ENCODE peak calls at places on chromosome 17, in six cellular contexts. R, P, W, X, A and I are unnamed samples.

GRCh38 chr17:62870581-62870964 is 62.5 kb upstream of the MARCHF10 start:
- DNase-seq in P (no peak), X (no peak), R (no peak), W (no peak), A (no peak), I (no peak)

GRCh38 chr17:21287703-21288449 is 3.4 kb downstream of the MAP2K3 start:
- DNase-seq in A (peak), P (peak), R (peak), W (peak), X (peak), I (peak)

GRCh38 chr17:2158011-2158410 is 103.1 kb downstream of the HIC1 start:
- DNase-seq in R (no peak), A (no peak), W (peak), P (peak), X (no peak), I (peak)

GRCh38 chr17:79431175-79431574 is 179.7 kb downstream of the RBFOX3 start:
- DNase-seq in W (no peak), R (no peak), X (no peak), A (no peak), P (no peak), I (no peak)

GRCh38 chr17:34301986-34302385 is 16.4 kb downstream of the CCL11 start:
- DNase-seq in A (no peak), R (no peak), P (no peak), X (no peak), W (peak), I (no peak)

GRCh38 chr17:75845058-75845711 is 981 bp upstream of the UNC13D start:
- DNase-seq in R (peak), P (peak), X (peak), W (peak), A (peak), I (peak)

GRCh38 chr17:83204230-83204725 is 124.9 kb downstream of the METRNL start:
- DNase-seq in P (no peak), A (no peak), W (no peak), R (no peak), X (no peak), I (no peak)

GRCh38 chr17:71342726-71343125 is 778.1 kb upstream of the SOX9 start:
- DNase-seq in R (no peak), A (no peak), W (no peak), X (no peak), P (no peak), I (no peak)

GRCh38 chr17:80892019-80892855 is 99.4 kb upstream of the CHMP6 start:
- DNase-seq in P (peak), R (peak), W (no peak), A (peak), X (peak), I (peak)

GRCh38 chr17:64005734-64006167 is 7.6 kb downstream of the PRR29 start:
- DNase-seq in R (no peak), W (peak), X (no peak), A (no peak), P (no peak), I (no peak)

GRCh38 chr17:64448665-64449512 is at the start of gene MILR1:
- DNase-seq in P (peak), A (peak), X (no peak), W (no peak), R (no peak), I (peak)

GRCh38 chr17:59001158-59001814 is 105.4 kb downstream of the TRIM37 start:
- DNase-seq in R (peak), P (peak), X (peak), A (peak), W (peak), I (no peak)

GRCh38 chr17:45009676-45010467 is 41.6 kb downstream of the DCAKD start:
- DNase-seq in A (no peak), X (no peak), R (no peak), W (no peak), P (no peak), I (no peak)

GRCh38 chr17:55421179-55421934 is at the start of gene MMD:
- DNase-seq in W (peak), R (no peak), X (peak), A (no peak), P (no peak), I (peak)

DNA sequence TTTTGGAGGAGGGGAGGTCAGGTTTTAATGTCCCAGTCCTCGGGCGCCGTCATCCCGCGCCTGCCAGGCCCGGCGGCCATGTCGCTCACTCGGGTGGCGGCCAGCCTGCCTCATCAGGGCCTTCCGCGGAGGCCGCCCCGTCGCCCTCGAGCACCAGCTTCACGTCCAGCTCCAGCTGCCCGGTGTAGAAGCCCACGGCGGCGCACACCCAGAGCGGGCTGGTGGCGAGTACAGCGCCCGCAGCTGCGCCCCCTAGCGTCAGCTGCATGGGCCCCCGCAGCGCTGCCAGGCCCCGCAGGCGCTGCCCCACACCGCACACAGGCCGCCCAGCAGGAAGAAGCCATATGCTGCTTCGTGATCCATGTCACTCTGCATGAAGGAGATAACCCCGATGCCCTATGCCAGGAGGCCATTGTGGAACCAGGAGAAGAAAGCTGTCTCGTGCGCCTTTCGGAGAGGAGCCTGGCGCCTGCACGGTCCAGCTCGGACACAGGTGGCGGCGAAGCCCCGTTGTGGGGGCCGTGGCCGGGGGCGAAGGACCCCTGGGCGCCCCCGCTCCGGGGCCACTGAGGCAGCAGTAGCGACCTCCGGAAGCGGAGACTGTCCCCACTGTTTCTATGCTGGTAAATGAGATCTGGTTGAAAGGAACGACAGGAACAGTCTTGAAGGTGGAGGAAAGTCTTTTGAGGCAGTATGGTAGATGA is 9.6 kb downstream of the AP2B1 start:
- DNase-seq in R (no peak), X (no peak), P (no peak), W (no peak), A (no peak), I (no peak)
- TF ChIP-seq CTCF in R (no peak), X (no peak), P (no peak), W (no peak), A (no peak), I (no peak)

DNA sequence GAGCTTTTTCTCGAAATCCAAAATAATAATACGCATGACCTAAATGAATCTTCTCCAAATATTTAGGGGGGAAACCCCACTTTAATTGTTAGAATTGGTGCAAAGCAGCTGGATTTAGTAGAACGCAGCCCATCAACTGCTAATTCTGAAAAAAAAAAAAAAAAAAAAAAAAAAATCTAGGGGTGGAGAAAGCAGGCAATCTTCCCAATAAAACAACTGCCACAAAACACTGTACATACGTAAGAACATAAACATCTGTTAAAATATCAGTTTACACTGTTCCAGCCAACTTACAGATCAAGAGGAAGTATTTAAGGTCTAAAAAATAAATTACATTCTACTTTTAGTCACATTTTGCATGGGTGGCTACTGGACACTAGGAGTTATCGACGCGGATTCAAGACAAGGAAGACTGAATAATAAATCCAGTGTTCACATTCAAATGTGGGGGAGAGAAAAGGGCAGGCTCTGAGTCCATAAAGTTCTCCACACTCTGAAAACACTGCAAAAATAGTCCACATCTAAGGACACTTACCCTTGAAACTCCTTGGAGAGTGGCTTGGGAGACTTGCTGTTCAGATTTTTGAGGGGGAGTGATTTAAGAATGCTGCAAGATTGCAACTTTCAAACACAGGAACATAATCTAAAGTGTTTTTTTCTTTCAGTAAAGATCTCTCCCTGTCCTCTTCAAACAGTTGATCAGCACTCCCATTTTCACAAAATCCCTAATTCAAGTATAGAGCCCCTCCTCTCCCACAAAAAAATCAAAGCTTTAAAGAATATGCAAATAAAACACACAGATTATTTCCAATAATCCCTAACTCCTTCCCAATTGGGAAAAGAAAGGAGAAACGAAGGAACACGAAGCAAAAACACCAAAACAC is 1.3 kb downstream of the APPBP2 start:
- DNase-seq in P (peak), A (no peak), R (no peak), W (no peak), X (no peak), I (peak)
- TF ChIP-seq CTCF in P (no peak), A (no peak), R (no peak), W (no peak), X (no peak), I (no peak)

DNA sequence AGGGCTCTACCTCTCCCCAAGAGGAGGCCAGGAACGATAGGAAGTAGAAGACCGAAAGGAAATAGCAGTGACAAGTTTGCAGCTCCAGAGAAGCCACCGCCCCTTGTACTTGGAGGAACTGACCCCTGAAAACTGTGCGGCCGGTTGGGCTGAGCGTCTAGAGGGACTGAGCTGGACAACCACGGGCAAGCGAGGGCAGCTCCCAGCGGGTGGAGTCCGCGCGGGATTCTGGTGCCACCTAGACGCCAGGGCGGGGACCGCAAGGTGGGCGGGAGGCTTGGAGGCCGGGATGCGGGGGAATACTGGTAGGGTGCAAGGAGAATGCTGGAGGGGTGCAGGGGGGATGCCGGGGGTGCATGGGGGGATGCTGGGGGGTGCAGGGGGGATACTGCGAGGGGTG is 1.3 kb upstream of the SLC6A4 start:
- DNase-seq in P (peak), A (peak), X (no peak), W (peak), R (no peak), I (peak)
- TF ChIP-seq CTCF in P (peak), A (peak), X (no peak), W (no peak), R (no peak), I (peak)

DNA sequence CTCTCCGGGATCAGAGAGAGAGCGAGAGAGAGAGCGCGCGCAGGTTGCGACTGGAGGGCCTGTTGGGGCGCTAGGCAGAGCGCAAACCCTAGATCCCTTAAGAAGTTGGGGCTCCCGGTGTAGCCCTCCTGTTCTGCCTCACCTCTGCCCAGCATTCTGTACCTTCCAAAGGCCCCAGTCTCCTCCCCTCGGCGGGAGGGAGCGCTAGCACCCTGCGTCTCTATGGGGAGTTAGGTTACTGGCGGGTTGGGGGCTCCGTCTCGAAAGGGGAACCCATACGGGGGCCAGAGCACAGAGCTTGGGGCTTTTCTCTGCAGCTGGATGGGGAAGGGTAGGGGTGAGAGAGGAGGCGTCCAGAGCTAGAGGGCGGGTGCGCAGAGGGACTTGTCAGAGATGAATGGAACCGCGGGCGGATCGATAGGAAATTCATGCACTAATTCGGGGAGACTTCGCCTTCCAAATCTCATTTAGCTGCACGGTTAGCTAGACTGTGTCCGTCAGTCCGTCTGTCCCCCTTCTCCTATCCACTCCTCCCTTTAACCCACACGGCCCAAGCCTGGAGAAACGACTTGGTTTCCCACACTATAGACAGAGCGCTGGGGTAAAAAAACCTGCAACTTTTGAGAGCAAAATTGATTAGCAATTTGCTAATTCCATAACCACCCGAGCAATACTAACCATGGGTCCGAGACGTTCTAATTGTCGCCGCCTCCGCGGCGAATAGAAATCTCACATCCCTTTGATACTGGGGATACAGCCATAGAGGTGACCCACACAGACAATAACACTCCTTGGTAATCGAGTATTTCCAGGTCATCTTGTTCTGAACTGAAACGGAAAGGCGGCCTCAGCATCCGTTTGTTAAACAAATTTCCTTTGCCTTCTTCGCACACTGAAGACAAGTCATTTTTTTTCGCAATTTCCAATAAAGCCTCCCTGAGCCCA is 738 bp upstream of the HOXB4 start:
- DNase-seq in P (no peak), X (no peak), W (no peak), A (no peak), R (no peak), I (no peak)
- TF ChIP-seq CTCF in P (no peak), X (no peak), W (no peak), A (no peak), R (no peak), I (no peak)

DNA sequence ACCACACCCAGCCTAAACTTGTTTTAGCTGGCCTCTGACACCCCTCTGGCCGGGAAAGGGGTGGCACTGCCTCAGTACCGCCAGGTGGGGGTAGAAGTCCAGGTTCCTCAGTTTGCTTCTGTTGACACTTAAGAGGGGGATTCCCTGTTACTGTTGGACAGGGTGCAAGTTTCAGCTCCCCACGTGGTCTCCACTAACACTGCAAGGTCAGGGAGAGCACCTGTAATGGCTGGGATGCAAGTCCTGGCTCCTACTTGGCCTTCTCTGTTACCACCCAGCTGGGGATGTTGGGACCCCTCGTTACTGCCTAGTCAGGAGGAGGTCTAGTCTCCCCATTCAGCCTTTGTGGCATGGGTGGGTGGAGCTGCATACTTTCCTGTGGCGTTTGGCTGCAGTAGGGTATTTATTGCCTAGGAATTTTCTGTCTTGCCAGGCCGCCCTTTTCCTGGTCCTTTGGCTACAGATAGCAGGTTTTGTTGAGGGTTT is 10.6 kb upstream of the MFAP4 start:
- DNase-seq in X (no peak), R (no peak), W (peak), P (no peak), A (no peak), I (no peak)
- TF ChIP-seq CTCF in X (no peak), R (no peak), W (no peak), P (no peak), A (peak), I (no peak)

GRCh38 chr17:49290690-49291326 is 60.2 kb upstream of the PHOSPHO1 start:
- DNase-seq in X (no peak), A (no peak), R (no peak), P (peak), W (no peak), I (peak)

GRCh38 chr17:49294126-49294525 is 63.5 kb upstream of the PHOSPHO1 start:
- DNase-seq in W (no peak), P (no peak), X (no peak), A (no peak), R (no peak), I (no peak)

GRCh38 chr17:49292901-49293300 is 62.3 kb upstream of the PHOSPHO1 start:
- DNase-seq in A (no peak), X (no peak), P (no peak), R (no peak), W (no peak), I (no peak)

GRCh38 chr17:49287481-49287880 is 56.9 kb upstream of the PHOSPHO1 start:
- DNase-seq in R (no peak), W (peak), P (no peak), X (no peak), A (no peak), I (no peak)

GRCh38 chr17:49291929-49292328 is 61.3 kb upstream of the PHOSPHO1 start:
- DNase-seq in R (no peak), X (no peak), A (no peak), P (no peak), W (no peak), I (no peak)
- TF ChIP-seq CTCF in R (no peak), X (no peak), A (no peak), P (no peak), W (no peak), I (no peak)

DNA sequence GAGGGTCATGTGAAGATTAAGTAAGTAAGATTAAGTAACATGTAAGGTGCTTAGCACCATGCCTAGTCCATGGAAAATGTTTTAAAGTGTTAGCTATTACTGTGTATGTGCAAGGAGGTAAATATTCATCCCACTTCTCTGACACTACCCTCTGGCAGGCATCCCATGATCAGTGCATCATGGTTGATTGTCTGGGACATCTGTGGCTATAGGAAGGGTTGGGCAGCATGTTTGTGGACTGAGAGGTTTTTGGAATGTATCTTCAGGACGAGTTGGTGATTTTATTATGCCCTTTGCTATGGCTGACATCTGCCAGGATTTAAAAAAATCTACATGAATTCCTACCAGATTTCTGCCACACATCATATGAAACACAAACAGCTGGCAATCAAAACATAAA is 6.5 kb upstream of the TAOK1 start:
- DNase-seq in X (no peak), W (no peak), P (peak), A (no peak), R (no peak), I (no peak)
- TF ChIP-seq CTCF in X (no peak), W (no peak), P (no peak), A (no peak), R (no peak), I (no peak)

GRCh38 chr17:8186787-8187516 is 3.0 kb downstream of the BORCS6 start:
- DNase-seq in P (peak), A (peak), X (peak), W (peak), R (peak), I (peak)
- TF ChIP-seq CTCF in P (peak), A (no peak), X (peak), W (peak), R (peak), I (no peak)